ENCODE peak calls at places on chromosomes 12 and 14, in eight cellular contexts. C is MM.1S; W is sigmoid colon; H is neural progenitor cell; B is heart right ventricle; J is upper lobe of right lung; X is CD8-positive, alpha-beta T cell; M is Peyer's patch. T is an unnamed sample. For H3K27me3, the result is how much of the 10 kb centered on the place peaks cover.

GRCh38 chr12:80576641-80577418 is 130.6 kb upstream of the MYF6 start:
- DNase-seq in C (no peak), W (no peak), H (no peak), B (no peak), J (no peak), X (no peak), M (no peak), T (no peak)

GRCh38 chr14:54768501-54768900 is 134.1 kb downstream of the GCH1 start:
- DNase-seq in C (no peak), W (peak), H (no peak), B (no peak), J (no peak), X (no peak), M (no peak), T (no peak)

GRCh38 chr12:26704684-26705475 is 128.1 kb downstream of the ITPR2 start:
- DNase-seq in C (no peak), W (no peak), H (no peak), B (no peak), J (no peak), X (no peak), M (no peak), T (no peak)

GRCh38 chr12:13176257-13176656 is 20.3 kb upstream of the EMP1 start:
- DNase-seq in C (no peak), W (no peak), H (no peak), B (no peak), J (no peak), X (no peak), M (no peak), T (no peak)

GRCh38 chr12:56995930-56996496 is 10.3 kb downstream of the ZBTB39 start:
- DNase-seq in C (no peak), W (no peak), H (no peak), B (no peak), J (no peak), X (no peak), M (peak), T (no peak)

GRCh38 chr12:6183689-6184441 is 16.3 kb upstream of the CD9 start:
- DNase-seq in C (no peak), W (peak), H (no peak), B (no peak), J (no peak), X (no peak), M (no peak), T (no peak)

GRCh38 chr12:91922139-91922538 is 223.5 kb downstream of the BTG1 start:
- DNase-seq in C (no peak), W (no peak), H (no peak), B (no peak), J (no peak), X (no peak), M (no peak), T (no peak)

GRCh38 chr12:53601296-53601847 is 24.8 kb downstream of the ATF7 start:
- DNase-seq in C (no peak), W (no peak), H (no peak), B (no peak), J (no peak), X (no peak), M (no peak), T (no peak)

GRCh38 chr12:59182191-59182590 is 261.9 kb upstream of the LRIG3 start:
- DNase-seq in C (peak), W (no peak), H (no peak), B (no peak), J (no peak), X (no peak), M (no peak), T (no peak)

GRCh38 chr12:68695454-68695853 is 8.7 kb downstream of the NUP107 start:
- DNase-seq in C (no peak), W (no peak), H (no peak), B (no peak), J (no peak), X (no peak), M (no peak), T (no peak)

GRCh38 chr12:112258926-112259325 is 123.3 kb downstream of the HECTD4 start:
- DNase-seq in C (no peak), W (no peak), H (no peak), B (no peak), J (no peak), X (no peak), M (no peak), T (no peak)

GRCh38 chr14:59425322-59425945 is 39.7 kb downstream of the GPR135 start:
- DNase-seq in C (no peak), W (peak), H (no peak), B (peak), J (no peak), X (no peak), M (no peak), T (peak)

GRCh38 chr14:30656190-30656632 is 34.1 kb downstream of the SCFD1 start:
- DNase-seq in C (peak), W (no peak), H (peak), B (peak), J (no peak), X (peak), M (no peak), T (no peak)

GRCh38 chr12:84637926-84638325 is 274.7 kb downstream of the SLC6A15 start:
- DNase-seq in C (no peak), W (no peak), H (no peak), B (no peak), J (no peak), X (no peak), M (no peak), T (no peak)

GRCh38 chr12:42737364-42737763 is 147.8 kb upstream of the PRICKLE1 start:
- DNase-seq in C (no peak), W (no peak), H (no peak), B (no peak), J (no peak), X (no peak), M (no peak), T (no peak)

GRCh38 chr14:56650075-56650474 is 70.5 kb downstream of the TMEM260 start:
- DNase-seq in C (no peak), W (no peak), H (no peak), B (no peak), J (no peak), X (no peak), M (no peak), T (peak)
- H3K27me3 ChIP-seq in C (under half), W (under half), H (under half), B (under half), J (under half), X (under half), M (under half), T (under half)

DNA sequence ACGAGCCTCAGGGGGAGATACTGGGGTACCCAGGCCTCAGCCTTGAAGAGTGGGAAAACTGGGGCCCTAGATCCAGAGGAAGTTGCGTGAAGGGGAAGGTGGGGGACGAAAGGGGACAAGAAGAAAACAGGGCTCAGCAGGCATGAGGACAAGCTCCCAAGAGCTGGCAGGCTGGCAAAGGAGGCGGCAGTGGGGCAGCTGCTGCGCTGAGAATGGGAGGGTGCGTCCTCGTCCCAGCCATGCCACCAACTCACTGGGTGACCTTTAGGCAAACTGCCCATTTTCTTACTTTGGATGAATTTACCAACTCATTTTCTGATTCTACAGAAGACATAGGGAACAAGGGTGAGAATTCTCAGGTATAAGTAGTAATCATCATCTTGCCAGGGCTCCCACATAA is 133.6 kb downstream of the TTC7B start:
- DNase-seq in C (no peak), W (no peak), H (no peak), B (no peak), J (no peak), X (no peak), M (no peak), T (no peak)
- H3K27ac ChIP-seq in C (no peak), W (no peak), H (no peak), B (no peak), J (no peak), X (no peak), M (no peak), T (no peak)

GRCh38 chr12:106584104-106585064 is 1.6 kb downstream of the RFX4 start:
- DNase-seq in C (no peak), W (no peak), H (peak), B (no peak), J (no peak), X (no peak), M (no peak), T (no peak)
- H3K27me3 ChIP-seq in C (half or more), W (half or more), H (half or more), B (half or more), J (half or more), X (under half), M (under half), T (under half)

GRCh38 chr12:45296046-45296586 is 80.2 kb downstream of the ANO6 start:
- DNase-seq in C (no peak), W (no peak), H (no peak), B (no peak), J (no peak), X (no peak), M (no peak), T (no peak)

GRCh38 chr12:45302621-45303020 is 86.7 kb downstream of the ANO6 start:
- DNase-seq in C (no peak), W (no peak), H (no peak), B (no peak), J (no peak), X (no peak), M (no peak), T (no peak)

GRCh38 chr12:45303955-45304354 is 88.1 kb downstream of the ANO6 start:
- DNase-seq in C (no peak), W (no peak), H (no peak), B (no peak), J (no peak), X (no peak), M (no peak), T (no peak)

GRCh38 chr12:45299132-45299692 is 83.3 kb downstream of the ANO6 start:
- DNase-seq in C (no peak), W (no peak), H (no peak), B (no peak), J (no peak), X (no peak), M (no peak), T (no peak)

DNA sequence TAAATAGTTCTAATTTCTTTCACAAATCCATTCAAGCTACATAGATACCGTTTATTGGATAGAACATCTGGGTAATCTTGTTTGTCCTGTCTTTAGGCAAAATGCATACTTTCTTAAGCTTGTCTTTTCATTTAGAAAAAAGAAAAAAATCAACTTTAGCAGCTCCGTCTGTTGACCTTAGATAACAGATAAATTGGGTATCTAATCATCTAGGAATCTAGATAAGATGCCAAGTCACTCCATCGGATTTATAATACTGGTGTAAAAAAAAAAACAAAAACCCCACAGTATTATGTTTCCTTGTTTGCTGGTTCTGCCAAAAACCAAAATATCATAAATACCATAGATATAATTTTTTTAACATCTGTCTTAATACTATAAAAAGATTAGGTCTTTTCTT is 82.8 kb downstream of the ANO6 start:
- DNase-seq in C (no peak), W (no peak), H (no peak), B (no peak), J (no peak), X (no peak), M (no peak), T (no peak)
- H3K27ac ChIP-seq in C (no peak), W (peak), H (no peak), B (no peak), J (no peak), X (no peak), M (no peak), T (no peak)

GRCh38 chr14:96195441-96196081 is 9.1 kb upstream of the BDKRB2 start:
- DNase-seq in C (no peak), W (no peak), H (no peak), B (no peak), J (no peak), X (no peak), M (no peak), T (no peak)
- H3K27me3 ChIP-seq in C (under half), W (under half), H (under half), B (under half), J (under half), X (under half), M (under half), T (under half)

GRCh38 chr14:61350427-61350826 is 29.0 kb downstream of the PRKCH start:
- DNase-seq in C (no peak), W (no peak), H (no peak), B (no peak), J (no peak), X (no peak), M (no peak), T (no peak)
- H3K27ac ChIP-seq in C (no peak), W (no peak), H (no peak), B (no peak), J (no peak), X (peak), M (peak), T (no peak)

GRCh38 chr14:103880334-103880985 is 33.1 kb upstream of the PPP1R13B start:
- DNase-seq in C (no peak), W (peak), H (peak), B (peak), J (peak), X (peak), M (peak), T (peak)
- H3K27me3 ChIP-seq in C (under half), W (under half), H (under half), B (under half), J (under half), X (under half), M (under half), T (under half)

GRCh38 chr12:78210894-78211302 is 380.2 kb downstream of the NAV3 start:
- DNase-seq in C (no peak), W (no peak), H (no peak), B (no peak), J (no peak), X (no peak), M (no peak), T (no peak)
- H3K27ac ChIP-seq in C (no peak), W (no peak), H (no peak), B (no peak), J (no peak), X (no peak), M (no peak), T (no peak)

T was measured in right cardiac atrium.